ENCODE peak calls at places on chromosomes 1 and 21, in ten cellular contexts. One of them, this sample, is unnamed. For H3K4me1, the result is how much of the 10 kb centered on the place peaks cover.

GRCh38 chr1:21907737-21908136 is 29.4 kb downstream of the HSPG2 start:
- DNase-seq in CD8-positive, alpha-beta T cell: no peak
- DNase-seq in tibial artery: no peak
- DNase-seq in Peyer's patch: no peak
- DNase-seq in stomach: no peak
- DNase-seq in heart left ventricle: no peak
- DNase-seq in fibroblast of lung: no peak
- DNase-seq in esophagus squamous epithelium: no peak
- DNase-seq in A549: no peak
- DNase-seq in hepatocyte: no peak
- DNase-seq in this sample: no peak

GRCh38 chr21:28193189-28193588 is 799.5 kb downstream of the LTN1 start:
- DNase-seq in CD8-positive, alpha-beta T cell: no peak
- DNase-seq in tibial artery: no peak
- DNase-seq in Peyer's patch: no peak
- DNase-seq in stomach: no peak
- DNase-seq in heart left ventricle: no peak
- DNase-seq in fibroblast of lung: no peak
- DNase-seq in esophagus squamous epithelium: no peak
- DNase-seq in A549: no peak
- DNase-seq in hepatocyte: no peak
- DNase-seq in this sample: no peak

GRCh38 chr1:219433471-219434131 is 179.3 kb downstream of the ZC3H11B start:
- DNase-seq in CD8-positive, alpha-beta T cell: no peak
- DNase-seq in tibial artery: no peak
- DNase-seq in Peyer's patch: no peak
- DNase-seq in stomach: no peak
- DNase-seq in heart left ventricle: no peak
- DNase-seq in fibroblast of lung: no peak
- DNase-seq in esophagus squamous epithelium: no peak
- DNase-seq in A549: no peak
- DNase-seq in hepatocyte: no peak
- DNase-seq in this sample: no peak

GRCh38 chr1:153538315-153538821 is 2.4 kb downstream of the S100A5 start:
- DNase-seq in CD8-positive, alpha-beta T cell: no peak
- DNase-seq in tibial artery: no peak
- DNase-seq in Peyer's patch: peak
- DNase-seq in stomach: peak
- DNase-seq in heart left ventricle: no peak
- DNase-seq in fibroblast of lung: no peak
- DNase-seq in esophagus squamous epithelium: no peak
- DNase-seq in A549: no peak
- DNase-seq in hepatocyte: peak
- DNase-seq in this sample: no peak

GRCh38 chr1:234862944-234863515 is 253.1 kb upstream of the IRF2BP2 start:
- DNase-seq in CD8-positive, alpha-beta T cell: no peak
- DNase-seq in tibial artery: peak
- DNase-seq in Peyer's patch: peak
- DNase-seq in stomach: peak
- DNase-seq in heart left ventricle: peak
- DNase-seq in fibroblast of lung: peak
- DNase-seq in esophagus squamous epithelium: no peak
- DNase-seq in A549: no peak
- DNase-seq in hepatocyte: peak
- DNase-seq in this sample: peak

GRCh38 chr1:229002037-229002436 is 266.8 kb downstream of the RHOU start:
- DNase-seq in CD8-positive, alpha-beta T cell: no peak
- DNase-seq in tibial artery: no peak
- DNase-seq in Peyer's patch: no peak
- DNase-seq in stomach: no peak
- DNase-seq in heart left ventricle: no peak
- DNase-seq in fibroblast of lung: no peak
- DNase-seq in esophagus squamous epithelium: no peak
- DNase-seq in A549: no peak
- DNase-seq in hepatocyte: no peak
- DNase-seq in this sample: no peak

GRCh38 chr1:150364231-150365003 is 470 bp downstream of the RPRD2 start:
- DNase-seq in CD8-positive, alpha-beta T cell: peak
- DNase-seq in tibial artery: peak
- DNase-seq in Peyer's patch: peak
- DNase-seq in stomach: peak
- DNase-seq in heart left ventricle: peak
- DNase-seq in fibroblast of lung: peak
- DNase-seq in esophagus squamous epithelium: no peak
- DNase-seq in A549: peak
- DNase-seq in hepatocyte: peak
- DNase-seq in this sample: peak

GRCh38 chr1:209743145-209743482 is 12.7 kb upstream of the TRAF3IP3 start:
- DNase-seq in CD8-positive, alpha-beta T cell: no peak
- DNase-seq in tibial artery: peak
- DNase-seq in Peyer's patch: no peak
- DNase-seq in stomach: peak
- DNase-seq in heart left ventricle: peak
- DNase-seq in fibroblast of lung: peak
- DNase-seq in esophagus squamous epithelium: no peak
- DNase-seq in A549: no peak
- DNase-seq in hepatocyte: no peak
- DNase-seq in this sample: peak

GRCh38 chr21:36297938-36298572 is 21.9 kb upstream of the MORC3 start:
- DNase-seq in CD8-positive, alpha-beta T cell: peak
- DNase-seq in tibial artery: peak
- DNase-seq in Peyer's patch: peak
- DNase-seq in stomach: peak
- DNase-seq in heart left ventricle: peak
- DNase-seq in fibroblast of lung: no peak
- DNase-seq in esophagus squamous epithelium: peak
- DNase-seq in A549: peak
- DNase-seq in hepatocyte: peak
- DNase-seq in this sample: no peak

DNA sequence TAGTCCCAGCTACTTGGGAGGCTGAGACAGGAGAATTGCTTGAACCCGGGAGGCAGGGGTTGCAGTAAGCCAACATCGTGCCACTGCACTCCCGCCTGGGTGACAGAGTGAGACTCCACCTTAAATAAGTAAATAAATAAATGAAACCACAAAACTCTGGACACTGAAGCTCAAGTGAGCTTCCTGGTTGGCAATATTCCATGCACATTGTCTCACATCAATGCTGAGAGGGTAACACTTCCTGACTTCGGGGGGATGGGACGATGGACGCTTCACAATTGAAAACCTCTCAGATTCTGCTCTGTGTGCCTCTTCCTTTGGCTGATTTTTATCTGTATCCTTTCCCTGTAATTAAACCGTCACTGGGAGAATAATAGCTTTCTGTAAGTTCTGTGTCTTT is 70.0 kb upstream of the ZNF644 start:
- DNase-seq in CD8-positive, alpha-beta T cell: no peak
- DNase-seq in tibial artery: no peak
- DNase-seq in Peyer's patch: no peak
- DNase-seq in stomach: peak
- DNase-seq in heart left ventricle: no peak
- DNase-seq in fibroblast of lung: no peak
- DNase-seq in esophagus squamous epithelium: no peak
- DNase-seq in A549: peak
- DNase-seq in hepatocyte: no peak
- DNase-seq in this sample: peak
- H3K27ac ChIP-seq in CD8-positive, alpha-beta T cell: no peak
- H3K27ac ChIP-seq in tibial artery: no peak
- H3K27ac ChIP-seq in Peyer's patch: no peak
- H3K27ac ChIP-seq in stomach: no peak
- H3K27ac ChIP-seq in heart left ventricle: peak
- H3K27ac ChIP-seq in fibroblast of lung: no peak
- H3K27ac ChIP-seq in esophagus squamous epithelium: no peak
- H3K27ac ChIP-seq in A549: no peak
- H3K27ac ChIP-seq in hepatocyte: no peak
- H3K27ac ChIP-seq in this sample: no peak

DNA sequence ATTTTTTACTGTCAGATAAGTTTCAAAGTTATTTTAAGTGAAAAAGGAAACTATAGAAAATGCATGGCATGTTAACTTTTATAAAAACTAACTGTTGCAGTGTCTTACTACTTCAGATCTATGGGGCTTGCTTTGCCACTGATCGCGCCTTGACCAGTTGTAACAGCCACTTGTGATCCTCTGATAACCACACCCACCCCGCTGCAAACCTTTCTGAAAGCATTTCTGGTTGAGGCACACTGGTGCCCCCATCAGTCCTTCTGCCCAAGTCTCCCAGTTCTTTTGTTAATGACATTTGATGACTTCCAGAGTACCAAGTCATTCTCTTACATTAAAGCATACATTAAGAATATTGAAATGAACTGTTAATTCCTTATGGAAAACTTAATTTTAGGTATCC is 64.9 kb downstream of the PRDM2 start:
- DNase-seq in CD8-positive, alpha-beta T cell: peak
- DNase-seq in tibial artery: no peak
- DNase-seq in Peyer's patch: no peak
- DNase-seq in stomach: no peak
- DNase-seq in heart left ventricle: no peak
- DNase-seq in fibroblast of lung: no peak
- DNase-seq in esophagus squamous epithelium: no peak
- DNase-seq in A549: no peak
- DNase-seq in hepatocyte: no peak
- DNase-seq in this sample: no peak
- TF ChIP-seq CTCF in CD8-positive, alpha-beta T cell: no peak
- TF ChIP-seq CTCF in tibial artery: no peak
- TF ChIP-seq CTCF in Peyer's patch: no peak
- TF ChIP-seq CTCF in stomach: no peak
- TF ChIP-seq CTCF in heart left ventricle: no peak
- TF ChIP-seq CTCF in fibroblast of lung: no peak
- TF ChIP-seq CTCF in esophagus squamous epithelium: no peak
- TF ChIP-seq CTCF in A549: no peak
- TF ChIP-seq CTCF in hepatocyte: no peak
- TF ChIP-seq CTCF in this sample: no peak

GRCh38 chr1:1893291-1893985 is 2.6 kb upstream of the GNB1 start:
- DNase-seq in CD8-positive, alpha-beta T cell: no peak
- DNase-seq in tibial artery: no peak
- DNase-seq in Peyer's patch: no peak
- DNase-seq in stomach: no peak
- DNase-seq in heart left ventricle: no peak
- DNase-seq in fibroblast of lung: no peak
- DNase-seq in esophagus squamous epithelium: no peak
- DNase-seq in A549: no peak
- DNase-seq in hepatocyte: no peak
- DNase-seq in this sample: no peak

GRCh38 chr1:1895050-1895398 is 4.1 kb upstream of the GNB1 start:
- DNase-seq in CD8-positive, alpha-beta T cell: no peak
- DNase-seq in tibial artery: no peak
- DNase-seq in Peyer's patch: no peak
- DNase-seq in stomach: no peak
- DNase-seq in heart left ventricle: no peak
- DNase-seq in fibroblast of lung: no peak
- DNase-seq in esophagus squamous epithelium: no peak
- DNase-seq in A549: no peak
- DNase-seq in hepatocyte: no peak
- DNase-seq in this sample: no peak

GRCh38 chr1:1892763-1893120 is 1.9 kb upstream of the GNB1 start:
- DNase-seq in CD8-positive, alpha-beta T cell: no peak
- DNase-seq in tibial artery: no peak
- DNase-seq in Peyer's patch: no peak
- DNase-seq in stomach: no peak
- DNase-seq in heart left ventricle: no peak
- DNase-seq in fibroblast of lung: no peak
- DNase-seq in esophagus squamous epithelium: no peak
- DNase-seq in A549: no peak
- DNase-seq in hepatocyte: no peak
- DNase-seq in this sample: no peak

GRCh38 chr1:1894354-1895049 is 3.6 kb upstream of the GNB1 start:
- DNase-seq in CD8-positive, alpha-beta T cell: no peak
- DNase-seq in tibial artery: no peak
- DNase-seq in Peyer's patch: peak
- DNase-seq in stomach: peak
- DNase-seq in heart left ventricle: peak
- DNase-seq in fibroblast of lung: no peak
- DNase-seq in esophagus squamous epithelium: no peak
- DNase-seq in A549: no peak
- DNase-seq in hepatocyte: peak
- DNase-seq in this sample: peak

DNA sequence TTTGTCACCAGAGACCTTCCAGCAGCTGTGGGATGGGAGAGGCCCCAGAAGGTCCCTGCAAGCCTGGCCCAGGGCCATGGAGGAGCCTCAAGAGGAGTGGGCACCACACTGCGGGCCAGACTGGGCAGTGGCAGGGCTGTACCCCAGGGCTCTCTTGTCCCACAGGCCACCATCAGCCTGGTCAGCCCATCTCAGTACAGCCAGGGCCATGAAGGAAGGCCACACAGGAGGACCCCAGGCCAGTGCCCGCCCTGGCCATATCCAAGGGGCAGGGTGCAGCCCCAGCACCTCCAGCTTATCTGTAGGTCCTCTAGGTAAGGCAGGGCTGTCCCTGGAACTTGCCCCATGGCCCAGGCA is 3.1 kb upstream of the GNB1 start:
- DNase-seq in CD8-positive, alpha-beta T cell: no peak
- DNase-seq in tibial artery: no peak
- DNase-seq in Peyer's patch: no peak
- DNase-seq in stomach: no peak
- DNase-seq in heart left ventricle: no peak
- DNase-seq in fibroblast of lung: no peak
- DNase-seq in esophagus squamous epithelium: no peak
- DNase-seq in A549: no peak
- DNase-seq in hepatocyte: no peak
- DNase-seq in this sample: no peak
- H3K4me1 ChIP-seq in CD8-positive, alpha-beta T cell: half or more
- H3K4me1 ChIP-seq in tibial artery: under half
- H3K4me1 ChIP-seq in Peyer's patch: half or more
- H3K4me1 ChIP-seq in stomach: half or more
- H3K4me1 ChIP-seq in heart left ventricle: under half
- H3K4me1 ChIP-seq in fibroblast of lung: under half
- H3K4me1 ChIP-seq in esophagus squamous epithelium: under half
- H3K4me1 ChIP-seq in A549: under half
- H3K4me1 ChIP-seq in hepatocyte: under half
- H3K4me1 ChIP-seq in this sample: under half

DNA sequence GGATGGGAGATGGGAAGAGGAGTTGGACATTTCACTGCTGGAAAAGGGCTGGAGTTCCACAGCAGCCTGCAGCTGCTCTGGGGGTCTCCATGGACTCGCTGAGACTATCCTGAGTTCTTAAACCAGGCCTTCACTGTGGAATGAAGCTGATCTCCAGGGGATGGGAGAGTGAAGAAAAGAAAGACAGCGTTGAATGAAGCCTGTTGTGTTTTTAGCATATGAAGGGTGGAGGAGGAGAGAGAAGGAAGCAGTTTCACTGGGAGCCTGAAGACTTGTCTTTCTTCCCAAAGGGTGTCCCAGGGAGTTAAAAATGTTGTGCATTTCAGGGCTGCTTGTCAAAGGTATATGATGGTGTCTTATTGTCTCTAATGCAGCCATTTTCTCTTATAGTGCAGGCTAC is 9.2 kb downstream of the ROR1 start:
- DNase-seq in CD8-positive, alpha-beta T cell: no peak
- DNase-seq in tibial artery: no peak
- DNase-seq in Peyer's patch: no peak
- DNase-seq in stomach: no peak
- DNase-seq in heart left ventricle: no peak
- DNase-seq in fibroblast of lung: no peak
- DNase-seq in esophagus squamous epithelium: no peak
- DNase-seq in A549: no peak
- DNase-seq in hepatocyte: no peak
- DNase-seq in this sample: no peak
- H3K27ac ChIP-seq in CD8-positive, alpha-beta T cell: no peak
- H3K27ac ChIP-seq in tibial artery: no peak
- H3K27ac ChIP-seq in Peyer's patch: no peak
- H3K27ac ChIP-seq in stomach: no peak
- H3K27ac ChIP-seq in heart left ventricle: no peak
- H3K27ac ChIP-seq in fibroblast of lung: no peak
- H3K27ac ChIP-seq in esophagus squamous epithelium: no peak
- H3K27ac ChIP-seq in A549: no peak
- H3K27ac ChIP-seq in hepatocyte: no peak
- H3K27ac ChIP-seq in this sample: no peak

GRCh38 chr1:239843556-239843955 is 248.1 kb upstream of the FMN2 start:
- DNase-seq in CD8-positive, alpha-beta T cell: no peak
- DNase-seq in tibial artery: no peak
- DNase-seq in Peyer's patch: no peak
- DNase-seq in stomach: no peak
- DNase-seq in heart left ventricle: no peak
- DNase-seq in fibroblast of lung: no peak
- DNase-seq in esophagus squamous epithelium: no peak
- DNase-seq in A549: no peak
- DNase-seq in hepatocyte: no peak
- DNase-seq in this sample: no peak
- TF ChIP-seq CTCF in CD8-positive, alpha-beta T cell: no peak
- TF ChIP-seq CTCF in tibial artery: no peak
- TF ChIP-seq CTCF in Peyer's patch: no peak
- TF ChIP-seq CTCF in stomach: no peak
- TF ChIP-seq CTCF in heart left ventricle: no peak
- TF ChIP-seq CTCF in fibroblast of lung: no peak
- TF ChIP-seq CTCF in esophagus squamous epithelium: no peak
- TF ChIP-seq CTCF in A549: no peak
- TF ChIP-seq CTCF in hepatocyte: no peak
- TF ChIP-seq CTCF in this sample: no peak